ENCODE peak calls at places on chromosome 17, in six cellular contexts. F is keratinocyte, L is PC-3, Z is fibroblast of lung, J is SK-N-SH, T is HCT116. S is an unnamed sample.

GRCh38 chr17:74877592-74878543 is 5.1 kb upstream of the FDXR start:
- DNase-seq in F (peak; percentile 62), L (peak; percentile 52), Z (no peak), J (no peak), T (peak; percentile 49), S (no peak)

GRCh38 chr17:7307686-7308624 is 527 bp downstream of the EIF5A start:
- DNase-seq in F (no peak), L (peak; percentile 35), Z (peak; percentile 41), J (peak; percentile 68), T (no peak), S (peak; percentile 68)

GRCh38 chr17:4499431-4500187 is 928 bp downstream of the SPNS2 start:
- DNase-seq in F (no peak), L (no peak), Z (no peak), J (peak; percentile 75), T (no peak), S (peak; percentile 13)

GRCh38 chr17:75108193-75108592 is 1.6 kb upstream of the ARMC7 start:
- DNase-seq in F (no peak), L (no peak), Z (no peak), J (no peak), T (no peak), S (no peak)

GRCh38 chr17:7403043-7403901 is 625 bp downstream of the TMEM256 start:
- DNase-seq in F (no peak), L (no peak), Z (no peak), J (peak; percentile 86), T (peak; percentile 62), S (no peak)

GRCh38 chr17:58333396-58334207 is 5.0 kb upstream of the TSPOAP1 start:
- DNase-seq in F (no peak), L (no peak), Z (no peak), J (peak; percentile 30), T (no peak), S (no peak)

GRCh38 chr17:39598635-39599005 is 9.1 kb downstream of the NEUROD2 start:
- DNase-seq in F (no peak), L (no peak), Z (no peak), J (peak; percentile 59), T (no peak), S (no peak)

GRCh38 chr17:11598274-11599221 is at the start of gene DNAH9:
- DNase-seq in F (peak; percentile 7), L (no peak), Z (peak; percentile 27), J (peak; percentile 92), T (no peak), S (no peak)

GRCh38 chr17:43025290-43025657 is 243 bp downstream of the RND2 start:
- DNase-seq in F (no peak), L (no peak), Z (no peak), J (no peak), T (no peak), S (no peak)

GRCh38 chr17:81536299-81537290 is 8.4 kb downstream of the FSCN2 start:
- DNase-seq in F (no peak), L (no peak), Z (no peak), J (peak; percentile 71), T (no peak), S (no peak)

GRCh38 chr17:29617125-29617480 is 5.6 kb downstream of the CORO6 start:
- DNase-seq in F (no peak), L (peak; percentile 81), Z (peak; percentile 79), J (peak; percentile 88), T (peak; percentile 67), S (no peak)

GRCh38 chr17:82065193-82065637 is 389 bp downstream of the DUS1L start:
- DNase-seq in F (no peak), L (no peak), Z (no peak), J (no peak), T (no peak), S (peak; percentile 69)

GRCh38 chr17:18327556-18327955 is 12.5 kb downstream of the SMCR8 start:
- DNase-seq in F (no peak), L (no peak), Z (no peak), J (no peak), T (no peak), S (no peak)

GRCh38 chr17:19664821-19665181 is 16.2 kb downstream of the ALDH3A2 start:
- DNase-seq in F (no peak), L (no peak), Z (no peak), J (no peak), T (no peak), S (no peak)
- H3K36me3 ChIP-seq in F (peaks cover 14% of the 10 kb centered on the region), L (peaks cover 43% of the 10 kb centered on the region), Z (no peaks in the 10 kb centered on the region), J (peaks cover 25% of the 10 kb centered on the region), T (peaks cover 27% of the 10 kb centered on the region), S (peaks cover 65% of the 10 kb centered on the region)

GRCh38 chr17:50171371-50172071 is 5.7 kb downstream of the SGCA start:
- DNase-seq in F (no peak), L (no peak), Z (no peak), J (no peak), T (no peak), S (no peak)
- H3K4me1 ChIP-seq in F (no peaks in the 10 kb centered on the region), L (peaks cover 29% of the 10 kb centered on the region), Z (peaks cover 22% of the 10 kb centered on the region), J (peaks cover 34% of the 10 kb centered on the region), T (peaks cover 57% of the 10 kb centered on the region), S (peaks cover 26% of the 10 kb centered on the region)

GRCh38 chr17:48625502-48626201 is 506 bp downstream of the HOXB9 start:
- DNase-seq in F (no peak), L (peak; percentile 77), Z (no peak), J (no peak), T (no peak), S (peak; percentile 30)
- H3K9ac ChIP-seq in F (no peak overlapping the region), L (peak overlapping the region; percentile 54), Z (no peak overlapping the region), J (no peak overlapping the region), T (peak overlapping the region; percentile 95), S (peak overlapping the region; percentile 66)

GRCh38 chr17:50397111-50397918 is at the start of gene LRRC59:
- DNase-seq in F (no peak), L (peak; percentile 90), Z (peak; percentile 83), J (peak; percentile 99), T (peak; percentile 77), S (peak; percentile 92)

GRCh38 chr17:50396261-50397110 is 837 bp downstream of the LRRC59 start:
- DNase-seq in F (no peak), L (peak; percentile 64), Z (peak; percentile 81), J (peak; percentile 58), T (no peak), S (peak; percentile 80)

GRCh38 chr17:50393700-50394099 is 3.6 kb downstream of the LRRC59 start:
- DNase-seq in F (no peak), L (no peak), Z (no peak), J (no peak), T (no peak), S (no peak)

GRCh38 chr17:50392621-50393020 is 4.7 kb downstream of the LRRC59 start:
- DNase-seq in F (no peak), L (no peak), Z (no peak), J (no peak), T (no peak), S (no peak)

DNA sequence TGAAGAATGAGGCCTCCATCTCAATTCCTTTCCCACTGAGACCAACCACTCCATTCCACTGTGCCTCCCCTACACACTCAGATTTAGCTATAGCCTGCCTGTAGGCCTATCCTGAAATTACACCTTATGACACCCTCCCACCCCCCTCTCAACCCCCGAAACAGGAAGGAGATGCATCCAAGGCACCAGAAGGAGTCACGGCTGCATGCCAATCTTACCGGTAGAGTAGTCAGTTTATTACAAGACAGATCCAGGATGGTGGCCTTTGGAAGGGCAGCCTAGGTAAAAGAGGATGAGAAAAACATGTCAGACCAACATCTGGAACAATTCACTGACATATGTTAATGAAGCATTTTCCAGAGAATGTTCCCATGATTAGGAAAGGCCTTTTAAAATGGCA is 2.6 kb downstream of the LRRC59 start:
- DNase-seq in F (no peak), L (peak; percentile 64), Z (no peak), J (no peak), T (no peak), S (no peak)
- H3K36me3 ChIP-seq in F (peaks cover 54% of the 10 kb centered on the region), L (peaks cover 52% of the 10 kb centered on the region), Z (peaks cover 36% of the 10 kb centered on the region), J (peaks cover 49% of the 10 kb centered on the region), T (peaks cover 51% of the 10 kb centered on the region), S (peaks cover 55% of the 10 kb centered on the region)

GRCh38 chr17:45225051-45225700 is 3.5 kb downstream of the FMNL1 start:
- DNase-seq in F (no peak), L (peak; percentile 91), Z (no peak), J (no peak), T (no peak), S (no peak)

GRCh38 chr17:45226620-45227019 is 4.9 kb downstream of the FMNL1 start:
- DNase-seq in F (no peak), L (no peak), Z (no peak), J (no peak), T (no peak), S (no peak)

GRCh38 chr17:45224671-45225050 is 3.0 kb downstream of the FMNL1 start:
- DNase-seq in F (no peak), L (no peak), Z (no peak), J (no peak), T (no peak), S (no peak)

GRCh38 chr17:45227101-45227591 is 5.5 kb downstream of the FMNL1 start:
- DNase-seq in F (no peak), L (no peak), Z (peak; percentile 28), J (no peak), T (no peak), S (no peak)

GRCh38 chr17:45225964-45226530 is 4.4 kb downstream of the FMNL1 start:
- DNase-seq in F (no peak), L (no peak), Z (no peak), J (no peak), T (no peak), S (no peak)
- H3K4me1 ChIP-seq in F (peaks cover 35% of the 10 kb centered on the region), L (peaks cover 73% of the 10 kb centered on the region), Z (peaks cover 15% of the 10 kb centered on the region), J (peaks cover 35% of the 10 kb centered on the region), T (peaks cover 83% of the 10 kb centered on the region), S (peaks cover 31% of the 10 kb centered on the region)

GRCh38 chr17:38355256-38355655 is 3.6 kb downstream of the SOCS7 start:
- DNase-seq in F (no peak), L (no peak), Z (no peak), J (no peak), T (no peak), S (no peak)

GRCh38 chr17:38352245-38353083 is 820 bp downstream of the SOCS7 start:
- DNase-seq in F (no peak), L (peak; percentile 6), Z (peak; percentile 12), J (peak; percentile 62), T (no peak), S (peak; percentile 66)

GRCh38 chr17:38353668-38354067 is 2.0 kb downstream of the SOCS7 start:
- DNase-seq in F (no peak), L (no peak), Z (no peak), J (no peak), T (no peak), S (no peak)

GRCh38 chr17:38353084-38353604 is 1.5 kb downstream of the SOCS7 start:
- DNase-seq in F (no peak), L (no peak), Z (peak; percentile 12), J (no peak), T (no peak), S (no peak)

GRCh38 chr17:38354466-38354865 is 2.8 kb downstream of the SOCS7 start:
- DNase-seq in F (no peak), L (no peak), Z (no peak), J (no peak), T (no peak), S (no peak)
- H3K9ac ChIP-seq in F (no peak overlapping the region), L (no peak overlapping the region), Z (no peak overlapping the region), J (no peak overlapping the region), T (no peak overlapping the region), S (no peak overlapping the region)